ENCODE peak calls at places on chromosomes 1 and 21, in seven cellular contexts. I is GM12865, B is SK-N-SH, Y is AG09309, L is IMR-90, N is A549, C is fibroblast of the aortic adventitia. T is an unnamed sample.

GRCh38 chr1:154304664-154305337 is 16.1 kb upstream of the AQP10 start:
- DNase-seq in I (peak; percentile 74), B (no peak), Y (no peak), L (no peak), N (no peak), C (peak; percentile 31), T (no peak)

GRCh38 chr1:109823543-109824348 is 60.0 kb upstream of the EPS8L3 start:
- DNase-seq in I (no peak), B (no peak), Y (no peak), L (no peak), N (peak; percentile 83), C (peak; percentile 66), T (no peak)

GRCh38 chr1:77850082-77850481 is 38.3 kb upstream of the NEXN start:
- DNase-seq in I (no peak), B (no peak), Y (no peak), L (no peak), N (no peak), C (no peak), T (no peak)

GRCh38 chr1:53552146-53552940 is 93.1 kb downstream of the DMRTB1 start:
- DNase-seq in I (no peak), B (peak; percentile 40), Y (no peak), L (peak; percentile 35), N (no peak), C (no peak), T (no peak)

GRCh38 chr1:245432221-245432620 is 277.4 kb downstream of the KIF26B start:
- DNase-seq in I (no peak), B (no peak), Y (no peak), L (no peak), N (no peak), C (no peak), T (no peak)

GRCh38 chr1:27084107-27084506 is 70.8 kb downstream of the SLC9A1 start:
- DNase-seq in I (no peak), B (no peak), Y (no peak), L (no peak), N (no peak), C (no peak), T (no peak)

GRCh38 chr1:81912383-81912782 is 111.6 kb downstream of the ADGRL2 start:
- DNase-seq in I (no peak), B (no peak), Y (no peak), L (no peak), N (no peak), C (no peak), T (no peak)

GRCh38 chr1:58815069-58815679 is 31.3 kb upstream of the JUN start:
- DNase-seq in I (peak; percentile 88), B (peak; percentile 33), Y (peak; percentile 60), L (peak; percentile 97), N (peak; percentile 94), C (peak; percentile 83), T (peak; percentile 52)

GRCh38 chr1:6586404-6586816 is 6.6 kb downstream of the ZBTB48 start:
- DNase-seq in I (no peak), B (peak; percentile 14), Y (no peak), L (no peak), N (no peak), C (no peak), T (no peak)

GRCh38 chr1:86155807-86156561 is 588 bp downstream of the COL24A1 start:
- DNase-seq in I (peak; percentile 19), B (peak; percentile 48), Y (no peak), L (peak; percentile 65), N (no peak), C (peak; percentile 43), T (no peak)

GRCh38 chr1:109466440-109467300 is at the start of gene SYPL2:
- DNase-seq in I (no peak), B (peak; percentile 79), Y (no peak), L (peak; percentile 12), N (peak; percentile 15), C (peak; percentile 12), T (peak; percentile 31)

GRCh38 chr1:19420606-19421005 is 64.7 kb downstream of the CAPZB start:
- DNase-seq in I (no peak), B (no peak), Y (no peak), L (no peak), N (no peak), C (no peak), T (no peak)

GRCh38 chr1:64686828-64687724 is 57.8 kb upstream of the RAVER2 start:
- DNase-seq in I (peak; percentile 47), B (peak; percentile 49), Y (peak; percentile 24), L (peak; percentile 65), N (peak; percentile 73), C (peak; percentile 72), T (no peak)

GRCh38 chr1:174258148-174258550 is 98.8 kb downstream of the RABGAP1L start:
- DNase-seq in I (peak; percentile 56), B (peak; percentile 36), Y (no peak), L (peak; percentile 50), N (peak; percentile 53), C (peak; percentile 67), T (peak; percentile 17)

GRCh38 chr1:59815892-59816291 is 1.1 kb downstream of the HOOK1 start:
- DNase-seq in I (no peak), B (no peak), Y (no peak), L (no peak), N (no peak), C (no peak), T (no peak)

GRCh38 chr1:192652159-192652558 is 16.2 kb downstream of the RGS13 start:
- DNase-seq in I (no peak), B (no peak), Y (no peak), L (no peak), N (no peak), C (no peak), T (no peak)

GRCh38 chr1:94542088-94542671 is 621 bp upstream of the F3 start:
- DNase-seq in I (peak; percentile 1), B (peak; percentile 62), Y (no peak), L (peak; percentile 83), N (no peak), C (no peak), T (no peak)

GRCh38 chr1:21293537-21294265 is 3.4 kb upstream of the ECE1 start:
- DNase-seq in I (peak; percentile 94), B (no peak), Y (no peak), L (no peak), N (no peak), C (no peak), T (peak; percentile 39)

DNA sequence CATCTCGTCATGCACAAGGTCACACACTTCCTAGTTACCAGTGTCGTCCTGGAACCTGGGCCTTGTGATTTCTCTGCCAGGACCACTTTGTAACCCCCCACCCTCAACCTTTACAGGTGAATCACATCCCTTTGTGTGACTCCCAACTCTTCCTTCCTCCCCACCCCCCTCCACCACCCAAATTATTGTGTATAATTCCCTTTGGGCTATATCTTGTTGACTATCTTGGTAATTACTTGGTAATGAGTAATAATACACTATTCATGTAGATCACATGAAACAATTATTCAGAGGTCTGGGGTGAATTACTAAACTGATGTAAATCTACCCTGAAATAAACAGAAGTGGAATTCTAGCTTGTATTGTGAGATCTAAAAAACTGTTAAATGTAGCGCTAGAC is 1.7 kb downstream of the KCNK1 start:
- DNase-seq in I (no peak), B (peak; percentile 21), Y (no peak), L (no peak), N (no peak), C (no peak), T (no peak)
- H3K4me3 ChIP-seq in I (peak overlapping the region; percentile 80), B (peak overlapping the region; percentile 82), Y (no peak overlapping the region), L (peak overlapping the region; percentile 89), N (no peak overlapping the region), C (peak overlapping the region; percentile 92), T (no peak overlapping the region)

GRCh38 chr1:197066719-197067456 is at the start of gene F13B:
- DNase-seq in I (no peak), B (no peak), Y (no peak), L (no peak), N (peak; percentile 19), C (peak; percentile 29), T (no peak)
- TF ChIP-seq CTCF in I (no peak), B (peak; percentile 19), Y (peak; percentile 5), L (peak; percentile 2), N (peak; percentile 23), C (peak; percentile 18), T (no peak)

GRCh38 chr21:29018540-29018939 is 609 bp downstream of the RWDD2B start:
- DNase-seq in I (no peak), B (peak; percentile 35), Y (no peak), L (no peak), N (no peak), C (peak; percentile 56), T (no peak)

GRCh38 chr21:29022141-29022540 is 2.3 kb upstream of the USP16 start:
- DNase-seq in I (no peak), B (no peak), Y (no peak), L (no peak), N (no peak), C (no peak), T (no peak)

GRCh38 chr21:29017639-29018237 is 1.4 kb downstream of the RWDD2B start:
- DNase-seq in I (peak; percentile 30), B (no peak), Y (no peak), L (no peak), N (no peak), C (no peak), T (no peak)
- H3K4me3 ChIP-seq in I (peak overlapping the region; percentile 90), B (peak overlapping the region; percentile 72), Y (no peak overlapping the region), L (peak overlapping the region; percentile 81), N (peak overlapping the region; percentile 98), C (peak overlapping the region; percentile 84), T (peak overlapping the region; percentile 30)

DNA sequence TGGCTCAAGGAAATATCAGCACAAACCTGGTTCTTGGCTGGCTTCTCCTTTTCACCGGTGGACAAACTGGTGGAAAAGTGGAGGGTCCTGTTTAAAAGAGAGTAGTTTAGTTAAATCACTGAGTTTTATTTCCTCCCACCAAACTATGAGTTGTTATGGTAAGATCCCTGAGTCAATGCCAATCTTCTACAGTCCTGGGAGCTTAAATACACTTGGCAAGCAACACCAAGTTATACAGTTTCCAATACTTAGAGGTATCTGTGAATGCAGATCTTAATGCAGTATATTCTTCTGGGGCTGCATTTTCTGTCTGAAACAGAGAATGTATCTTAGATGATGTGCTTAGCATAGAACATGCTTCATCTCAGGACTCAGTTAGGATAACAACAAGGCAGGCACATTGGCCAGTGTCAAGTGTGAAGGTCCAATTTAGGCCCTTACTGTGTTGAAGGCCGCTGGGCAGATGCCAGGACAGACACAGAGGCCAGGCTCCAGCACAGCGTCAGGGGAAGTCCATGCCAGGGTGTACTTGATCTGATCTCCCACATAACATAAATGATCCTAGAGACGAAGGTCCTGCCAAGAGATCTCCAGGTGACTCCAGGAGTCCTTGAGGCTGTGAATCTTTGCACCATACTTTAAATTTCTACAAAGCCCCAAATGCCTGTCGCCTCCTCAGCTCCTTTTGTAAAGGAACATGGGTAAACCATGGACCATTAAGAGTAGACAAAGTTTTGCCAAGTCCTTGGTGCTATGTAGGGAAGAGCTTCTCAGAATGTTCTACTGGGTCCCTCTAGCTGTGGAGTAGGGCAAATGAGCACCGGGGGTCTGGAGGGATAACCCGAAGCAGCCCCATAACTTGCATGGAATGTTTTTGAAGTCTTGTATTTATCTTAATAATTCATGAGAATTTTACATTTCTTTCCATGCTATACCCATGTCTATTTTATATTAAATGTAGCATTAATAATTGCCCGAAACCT is 76.8 kb downstream of the KCNJ15 start:
- DNase-seq in I (peak; percentile 20), B (no peak), Y (no peak), L (no peak), N (no peak), C (peak; percentile 44), T (peak; percentile 25)
- TF ChIP-seq CTCF in I (peak; percentile 23), B (peak; percentile 37), Y (peak; percentile 50), L (peak; percentile 42), N (no peak), C (peak; percentile 42), T (no peak)

T was measured in CD8-positive, alpha-beta T cell.